ENCODE peak calls at places on chromosome 11, in eight cellular contexts. Z is germinal center; O is effector CD4-positive, alpha-beta T cell; H is uterus; B is NCI-H1092 treated with DMSO at 0.1 percent for 48 hours; N is transverse colon; F is neuronal stem cell; E is EL. P is an unnamed sample.

GRCh38 chr11:43197357-43197756 is 114.4 kb upstream of the API5 start:
- DNase-seq in Z (no peak), O (no peak), H (no peak), B (no peak), N (no peak), F (no peak), E (no peak), P (no peak)

GRCh38 chr11:99418927-99419707 is 398.4 kb downstream of the CNTN5 start:
- DNase-seq in Z (no peak), O (no peak), H (no peak), B (no peak), N (no peak), F (no peak), E (peak), P (no peak)

GRCh38 chr11:79727221-79727620 is 286.4 kb upstream of the TENM4 start:
- DNase-seq in Z (no peak), O (no peak), H (no peak), B (no peak), N (no peak), F (no peak), E (no peak), P (no peak)

GRCh38 chr11:15695096-15695721 is 580.5 kb downstream of the INSC start:
- DNase-seq in Z (no peak), O (no peak), H (no peak), B (no peak), N (no peak), F (no peak), E (no peak), P (no peak)

GRCh38 chr11:79052539-79052938 is 388.3 kb downstream of the TENM4 start:
- DNase-seq in Z (no peak), O (no peak), H (no peak), B (peak), N (no peak), F (no peak), E (peak), P (no peak)

GRCh38 chr11:35292290-35292689 is 127.1 kb downstream of the SLC1A2 start:
- DNase-seq in Z (no peak), O (no peak), H (no peak), B (peak), N (no peak), F (no peak), E (no peak), P (no peak)

GRCh38 chr11:33774356-33775063 is at the start of gene FBXO3:
- DNase-seq in Z (peak), O (peak), H (peak), B (peak), N (peak), F (peak), E (peak), P (peak)

GRCh38 chr11:17978553-17979287 is 34.1 kb downstream of the SERGEF start:
- DNase-seq in Z (peak), O (no peak), H (peak), B (peak), N (peak), F (peak), E (peak), P (no peak)

GRCh38 chr11:120539681-120540369 is 28.3 kb downstream of the GRIK4 start:
- DNase-seq in Z (no peak), O (no peak), H (no peak), B (peak), N (no peak), F (no peak), E (peak), P (no peak)

GRCh38 chr11:4647795-4648194 is 4.0 kb downstream of the OR51E1 start:
- DNase-seq in Z (no peak), O (no peak), H (no peak), B (no peak), N (no peak), F (no peak), E (no peak), P (no peak)

GRCh38 chr11:60858731-60859464 is 3.1 kb upstream of the PTGDR2 start:
- DNase-seq in Z (no peak), O (no peak), H (no peak), B (no peak), N (no peak), F (no peak), E (no peak), P (no peak)